ENCODE peak calls at places on chromosomes 2 and 18, in six cellular contexts. One of them, this sample, is unnamed.

GRCh38 chr2:240472078-240472790 is 36.8 kb downstream of the GPC1 start:
- DNase-seq in HCT116: no peak
- DNase-seq in A673: no peak
- DNase-seq in RWPE2: no peak
- DNase-seq in PC-3: no peak
- DNase-seq in psoas muscle: no peak
- DNase-seq in this sample: peak

GRCh38 chr2:96762529-96763253 is 2.0 kb downstream of the CNNM4 start:
- DNase-seq in psoas muscle: no peak
- DNase-seq in PC-3: peak
- DNase-seq in A673: peak
- DNase-seq in RWPE2: no peak
- DNase-seq in HCT116: no peak
- DNase-seq in this sample: no peak

GRCh38 chr2:26016012-26016742 is 17.7 kb upstream of the RAB10 start:
- DNase-seq in HCT116: no peak
- DNase-seq in RWPE2: no peak
- DNase-seq in psoas muscle: no peak
- DNase-seq in PC-3: no peak
- DNase-seq in A673: no peak
- DNase-seq in this sample: no peak

GRCh38 chr18:63540131-63540530 is 2.0 kb upstream of the SERPINB12 start:
- DNase-seq in PC-3: peak
- DNase-seq in A673: peak
- DNase-seq in HCT116: no peak
- DNase-seq in RWPE2: no peak
- DNase-seq in psoas muscle: no peak
- DNase-seq in this sample: no peak

GRCh38 chr2:97546711-97547110 is 43.0 kb downstream of the ANKRD36B start:
- DNase-seq in A673: no peak
- DNase-seq in RWPE2: no peak
- DNase-seq in HCT116: no peak
- DNase-seq in PC-3: peak
- DNase-seq in psoas muscle: no peak
- DNase-seq in this sample: no peak

GRCh38 chr2:162677476-162677875 is 161.1 kb downstream of the KCNH7 start:
- DNase-seq in PC-3: peak
- DNase-seq in A673: no peak
- DNase-seq in psoas muscle: no peak
- DNase-seq in HCT116: no peak
- DNase-seq in RWPE2: no peak
- DNase-seq in this sample: no peak

GRCh38 chr2:240962371-240963064 is 35.9 kb upstream of the SNED1 start:
- DNase-seq in PC-3: no peak
- DNase-seq in psoas muscle: no peak
- DNase-seq in HCT116: no peak
- DNase-seq in A673: peak
- DNase-seq in RWPE2: peak
- DNase-seq in this sample: no peak

GRCh38 chr2:7685342-7686015 is 768.3 kb downstream of the RNF144A start:
- DNase-seq in PC-3: peak
- DNase-seq in RWPE2: no peak
- DNase-seq in A673: no peak
- DNase-seq in HCT116: no peak
- DNase-seq in psoas muscle: no peak
- DNase-seq in this sample: no peak

GRCh38 chr18:10197097-10197496 is 257.3 kb upstream of the APCDD1 start:
- DNase-seq in PC-3: peak
- DNase-seq in RWPE2: no peak
- DNase-seq in HCT116: no peak
- DNase-seq in A673: no peak
- DNase-seq in psoas muscle: peak
- DNase-seq in this sample: peak

GRCh38 chr2:112588611-112589045 is 4.2 kb downstream of the CHCHD5 start:
- DNase-seq in HCT116: no peak
- DNase-seq in A673: no peak
- DNase-seq in RWPE2: no peak
- DNase-seq in psoas muscle: peak
- DNase-seq in PC-3: no peak
- DNase-seq in this sample: no peak

GRCh38 chr2:23629417-23630110 is 244.6 kb downstream of the KLHL29 start:
- DNase-seq in PC-3: no peak
- DNase-seq in psoas muscle: no peak
- DNase-seq in HCT116: no peak
- DNase-seq in RWPE2: no peak
- DNase-seq in A673: no peak
- DNase-seq in this sample: no peak

GRCh38 chr18:35777042-35777441 is 195.4 kb upstream of the RMP24 start:
- DNase-seq in HCT116: peak
- DNase-seq in RWPE2: no peak
- DNase-seq in psoas muscle: no peak
- DNase-seq in A673: no peak
- DNase-seq in PC-3: peak
- DNase-seq in this sample: no peak

GRCh38 chr2:212919238-212919637 is 232.2 kb downstream of the IKZF2 start:
- DNase-seq in A673: no peak
- DNase-seq in RWPE2: no peak
- DNase-seq in PC-3: peak
- DNase-seq in HCT116: no peak
- DNase-seq in psoas muscle: no peak
- DNase-seq in this sample: no peak

GRCh38 chr18:40877096-40877495 is 1077.9 kb upstream of the PIK3C3 start:
- DNase-seq in HCT116: no peak
- DNase-seq in A673: no peak
- DNase-seq in RWPE2: no peak
- DNase-seq in PC-3: peak
- DNase-seq in psoas muscle: no peak
- DNase-seq in this sample: no peak

GRCh38 chr18:79574938-79575525 is 104.6 kb upstream of the CTDP1 start:
- DNase-seq in PC-3: no peak
- DNase-seq in RWPE2: no peak
- DNase-seq in A673: no peak
- DNase-seq in HCT116: no peak
- DNase-seq in psoas muscle: no peak
- DNase-seq in this sample: peak

GRCh38 chr2:217471329-217471728 is 531.5 kb downstream of the TNS1 start:
- DNase-seq in A673: no peak
- DNase-seq in PC-3: peak
- DNase-seq in HCT116: no peak
- DNase-seq in psoas muscle: no peak
- DNase-seq in RWPE2: no peak
- DNase-seq in this sample: no peak

GRCh38 chr2:73986085-73986680 is 1.5 kb downstream of the TET3 start:
- DNase-seq in RWPE2: no peak
- DNase-seq in PC-3: no peak
- DNase-seq in HCT116: no peak
- DNase-seq in A673: no peak
- DNase-seq in psoas muscle: no peak
- DNase-seq in this sample: no peak

GRCh38 chr2:42135381-42136312 is 33.5 kb upstream of the EML4 start:
- DNase-seq in RWPE2: no peak
- DNase-seq in A673: peak
- DNase-seq in psoas muscle: no peak
- DNase-seq in HCT116: no peak
- DNase-seq in PC-3: no peak
- DNase-seq in this sample: no peak

GRCh38 chr2:183037281-183037659 is 987 bp downstream of the NCKAP1 start:
- DNase-seq in A673: peak
- DNase-seq in HCT116: peak
- DNase-seq in RWPE2: no peak
- DNase-seq in psoas muscle: no peak
- DNase-seq in PC-3: peak
- DNase-seq in this sample: no peak

GRCh38 chr2:183035298-183035953 is 2.8 kb downstream of the NCKAP1 start:
- DNase-seq in A673: peak
- DNase-seq in psoas muscle: no peak
- DNase-seq in PC-3: peak
- DNase-seq in HCT116: no peak
- DNase-seq in RWPE2: no peak
- DNase-seq in this sample: no peak

GRCh38 chr2:183037660-183038340 is 457 bp downstream of the NCKAP1 start:
- DNase-seq in HCT116: no peak
- DNase-seq in psoas muscle: no peak
- DNase-seq in RWPE2: peak
- DNase-seq in PC-3: peak
- DNase-seq in A673: no peak
- DNase-seq in this sample: peak

GRCh38 chr2:183034806-183035205 is 3.5 kb downstream of the NCKAP1 start:
- DNase-seq in HCT116: no peak
- DNase-seq in psoas muscle: no peak
- DNase-seq in PC-3: no peak
- DNase-seq in A673: peak
- DNase-seq in RWPE2: no peak
- DNase-seq in this sample: no peak

DNA sequence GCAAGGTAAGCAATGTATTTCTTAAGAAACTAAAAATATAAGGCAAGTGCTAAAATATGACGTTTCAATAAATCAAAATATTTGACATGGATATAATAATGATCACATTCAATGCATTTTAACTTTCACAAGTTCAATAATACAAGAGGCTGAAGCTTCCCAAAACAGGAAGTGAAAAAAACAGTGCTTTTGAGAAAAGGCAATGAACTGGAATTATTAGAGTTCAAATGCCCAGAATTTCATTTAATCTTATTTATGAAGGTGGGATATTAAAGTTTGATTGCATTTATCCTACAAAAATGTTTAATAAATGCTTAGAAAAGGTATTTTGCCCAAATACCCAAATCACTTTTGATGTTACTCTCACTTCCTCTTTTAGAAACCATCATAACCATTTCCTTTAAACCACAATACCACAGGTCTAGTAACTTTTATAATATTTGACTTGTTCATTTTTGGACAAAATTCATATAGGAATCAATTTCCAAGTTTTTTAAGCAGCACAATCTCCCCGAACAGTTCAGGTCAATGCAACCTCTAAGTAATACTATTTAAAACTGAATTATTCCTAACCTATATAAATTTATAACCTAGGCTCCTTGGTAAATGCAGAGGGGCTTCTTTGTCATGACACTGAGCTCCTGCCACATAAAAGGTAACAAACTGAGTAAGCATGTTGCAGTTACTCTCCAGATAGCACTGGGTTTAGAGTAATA is 2.1 kb downstream of the NCKAP1 start:
- DNase-seq in psoas muscle: no peak
- DNase-seq in A673: no peak
- DNase-seq in HCT116: no peak
- DNase-seq in PC-3: no peak
- DNase-seq in RWPE2: no peak
- DNase-seq in this sample: no peak
- H3K4me3 ChIP-seq in psoas muscle: peak
- H3K4me3 ChIP-seq in A673: peak
- H3K4me3 ChIP-seq in HCT116: peak
- H3K4me3 ChIP-seq in PC-3: peak
- H3K4me3 ChIP-seq in RWPE2: peak
- H3K4me3 ChIP-seq in this sample: no peak

GRCh38 chr2:238155761-238156694 is 2.7 kb upstream of the ERFE start:
- DNase-seq in psoas muscle: peak
- DNase-seq in HCT116: no peak
- DNase-seq in RWPE2: no peak
- DNase-seq in A673: no peak
- DNase-seq in PC-3: no peak
- DNase-seq in this sample: no peak
- H3K27ac ChIP-seq in psoas muscle: peak
- H3K27ac ChIP-seq in HCT116: no peak
- H3K27ac ChIP-seq in RWPE2: no peak
- H3K27ac ChIP-seq in A673: no peak
- H3K27ac ChIP-seq in PC-3: no peak
- H3K27ac ChIP-seq in this sample: no peak

GRCh38 chr18:59054892-59055291 is 84.8 kb upstream of the SEC11C start:
- DNase-seq in HCT116: no peak
- DNase-seq in PC-3: peak
- DNase-seq in A673: peak
- DNase-seq in psoas muscle: no peak
- DNase-seq in RWPE2: no peak
- DNase-seq in this sample: no peak

GRCh38 chr18:59057493-59057795 is 82.2 kb upstream of the SEC11C start:
- DNase-seq in psoas muscle: no peak
- DNase-seq in HCT116: no peak
- DNase-seq in A673: no peak
- DNase-seq in RWPE2: no peak
- DNase-seq in PC-3: no peak
- DNase-seq in this sample: no peak

GRCh38 chr18:59052965-59053960 is 86.4 kb upstream of the SEC11C start:
- DNase-seq in PC-3: peak
- DNase-seq in psoas muscle: no peak
- DNase-seq in RWPE2: no peak
- DNase-seq in A673: no peak
- DNase-seq in HCT116: no peak
- DNase-seq in this sample: no peak

GRCh38 chr18:59056706-59057492 is 82.8 kb upstream of the SEC11C start:
- DNase-seq in HCT116: peak
- DNase-seq in A673: peak
- DNase-seq in RWPE2: no peak
- DNase-seq in PC-3: peak
- DNase-seq in psoas muscle: peak
- DNase-seq in this sample: no peak

GRCh38 chr18:59055345-59056032 is 84.2 kb upstream of the SEC11C start:
- DNase-seq in PC-3: no peak
- DNase-seq in HCT116: no peak
- DNase-seq in RWPE2: no peak
- DNase-seq in A673: peak
- DNase-seq in psoas muscle: no peak
- DNase-seq in this sample: no peak
- TF ChIP-seq CTCF in PC-3: peak
- TF ChIP-seq CTCF in HCT116: peak
- TF ChIP-seq CTCF in RWPE2: no peak
- TF ChIP-seq CTCF in A673: peak
- TF ChIP-seq CTCF in psoas muscle: no peak
- TF ChIP-seq CTCF in this sample: no peak

DNA sequence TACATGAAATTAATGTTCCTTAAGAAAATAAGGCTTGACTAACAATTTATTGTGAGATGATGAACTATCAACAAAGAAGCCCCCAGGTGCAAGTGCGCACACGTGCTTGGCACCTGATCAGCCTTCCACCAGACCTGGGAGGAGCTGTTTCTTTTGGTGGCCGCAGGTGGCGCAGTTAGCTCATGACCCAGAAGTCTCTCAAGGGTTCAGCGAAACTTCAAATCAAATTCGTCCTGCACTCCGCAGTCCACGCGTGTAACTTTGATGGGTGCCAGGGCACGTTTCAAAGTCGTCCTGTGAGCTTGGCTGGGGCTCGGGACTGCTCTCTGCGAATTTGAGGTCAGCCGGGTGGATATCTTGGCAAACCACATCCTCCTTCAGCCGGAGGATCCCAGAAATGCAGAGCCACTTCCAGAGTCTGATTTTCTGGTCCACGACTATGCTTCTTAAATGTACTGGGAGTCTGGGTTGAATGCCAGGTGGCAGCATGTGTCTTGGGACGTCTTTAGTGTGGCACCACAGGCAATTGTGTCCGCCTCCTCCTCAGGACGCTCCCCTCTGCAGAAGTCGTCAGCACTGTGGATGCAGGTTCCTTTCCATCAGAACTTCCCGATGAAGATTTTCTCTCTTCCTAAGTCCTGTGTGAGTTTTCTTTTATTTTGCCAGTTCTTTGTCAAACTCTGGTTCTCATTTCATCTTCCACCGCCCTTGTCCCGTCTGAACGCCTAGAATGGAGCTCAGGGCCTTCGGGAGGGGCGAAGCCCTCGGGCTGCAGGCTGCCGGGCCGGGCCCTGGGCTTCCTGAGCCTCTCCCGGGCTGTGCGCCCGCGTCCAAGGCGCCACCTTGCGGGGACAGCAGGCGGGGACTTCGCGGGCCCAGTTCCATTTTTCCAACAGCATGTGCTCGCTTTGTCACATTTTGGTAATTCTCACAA is 61.3 kb upstream of the RAPGEF4 start:
- DNase-seq in PC-3: no peak
- DNase-seq in psoas muscle: peak
- DNase-seq in HCT116: no peak
- DNase-seq in RWPE2: no peak
- DNase-seq in A673: peak
- DNase-seq in this sample: peak
- H3K4me3 ChIP-seq in PC-3: no peak
- H3K4me3 ChIP-seq in psoas muscle: peak
- H3K4me3 ChIP-seq in HCT116: no peak
- H3K4me3 ChIP-seq in RWPE2: no peak
- H3K4me3 ChIP-seq in A673: no peak
- H3K4me3 ChIP-seq in this sample: no peak

This sample was measured in left lung.